ENCODE peak calls at places on chromosome 16, in four cellular contexts. D, B, W and Y are unnamed samples.

GRCh38 chr16:80654094-80654862 is 113.5 kb downstream of the DYNLRB2 start:
- DNase-seq in W (no peak), B (no peak), D (no peak), Y (no peak)

GRCh38 chr16:27286446-27286845 is 17.9 kb upstream of the NSMCE1 start:
- DNase-seq in B (no peak), W (no peak), D (peak; percentile 63), Y (no peak)

GRCh38 chr16:87308826-87309225 is 8.4 kb downstream of the C16orf95 start:
- DNase-seq in W (no peak), D (no peak), B (no peak), Y (no peak)

GRCh38 chr16:80691111-80691761 is 113.2 kb downstream of the CDYL2 start:
- DNase-seq in D (no peak), W (no peak), B (no peak), Y (no peak)

GRCh38 chr16:50282955-50283631 is 16.7 kb downstream of the ADCY7 start:
- DNase-seq in D (no peak), B (no peak), W (peak; percentile 4), Y (no peak)

GRCh38 chr16:14187517-14188338 is 116.6 kb downstream of the MRTFB start:
- DNase-seq in D (no peak), W (no peak), B (no peak), Y (no peak)

GRCh38 chr16:51051671-51052070 is 99.4 kb downstream of the SALL1 start:
- DNase-seq in B (no peak), D (no peak), W (no peak), Y (peak; percentile 87)

GRCh38 chr16:22705799-22706198 is 108.2 kb upstream of the HS3ST2 start:
- DNase-seq in W (no peak), D (no peak), B (no peak), Y (no peak)

GRCh38 chr16:26765087-26765486 is 301.6 kb upstream of the C16orf82 start:
- DNase-seq in D (no peak), B (peak; percentile 10), W (no peak), Y (peak; percentile 15)

GRCh38 chr16:13645525-13645924 is 274.4 kb upstream of the ERCC4 start:
- DNase-seq in D (no peak), W (no peak), B (no peak), Y (no peak)

GRCh38 chr16:29760567-29761279 is 14.9 kb upstream of the C16orf54 start:
- DNase-seq in B (no peak), W (no peak), D (no peak), Y (no peak)

GRCh38 chr16:27355610-27356009 is 41.8 kb downstream of the IL4R start:
- DNase-seq in D (no peak), B (peak; percentile 35), W (peak; percentile 56), Y (peak; percentile 32)

GRCh38 chr16:60608971-60609370 is 1427.3 kb downstream of the CDH8 start:
- DNase-seq in B (no peak), D (no peak), W (no peak), Y (no peak)

GRCh38 chr16:48559462-48560211 is 50.3 kb downstream of the N4BP1 start:
- DNase-seq in D (no peak), W (no peak), B (no peak), Y (peak; percentile 8)

GRCh38 chr16:54843424-54843750 is 87.3 kb upstream of the IRX5 start:
- DNase-seq in D (no peak), B (no peak), W (no peak), Y (no peak)

GRCh38 chr16:79381552-79382042 is 218.9 kb downstream of the MAF start:
- DNase-seq in B (no peak), W (no peak), D (no peak), Y (peak; percentile 4)

GRCh38 chr16:19583665-19584300 is 28.3 kb downstream of the VPS35L start:
- DNase-seq in W (no peak), B (peak; percentile 39), D (peak; percentile 27), Y (peak; percentile 47)

GRCh38 chr16:27189335-27189972 is 13.9 kb upstream of the KDM8 start:
- DNase-seq in W (no peak), D (no peak), B (no peak), Y (no peak)

GRCh38 chr16:48054881-48055601 is 100.8 kb downstream of the ABCC12 start:
- DNase-seq in D (peak; percentile 2), W (peak; percentile 24), B (peak; percentile 27), Y (peak; percentile 17)

GRCh38 chr16:46688101-46688656 is 799 bp downstream of the VPS35 start:
- DNase-seq in B (no peak), D (no peak), W (no peak), Y (no peak)

GRCh38 chr16:85079785-85080602 is 32.3 kb downstream of the CIBAR2 start:
- DNase-seq in B (no peak), D (no peak), W (no peak), Y (no peak)

GRCh38 chr16:72530434-72530833 is 358.5 kb upstream of the PMFBP1 start:
- DNase-seq in W (no peak), B (no peak), D (no peak), Y (no peak)

GRCh38 chr16:49011807-49012345 is 269.8 kb downstream of the CBLN1 start:
- DNase-seq in W (no peak), B (no peak), D (no peak), Y (no peak)

GRCh38 chr16:29025218-29025617 is 40.4 kb downstream of the LAT start:
- DNase-seq in W (no peak), D (no peak), B (no peak), Y (peak; percentile 89)

GRCh38 chr16:58026139-58026704 is 668 bp downstream of the MMP15 start:
- DNase-seq in D (no peak), W (peak; percentile 73), B (no peak), Y (no peak)

GRCh38 chr16:87653234-87653633 is 50.9 kb downstream of the JPH3 start:
- DNase-seq in B (peak; percentile 50), D (no peak), W (no peak), Y (peak; percentile 29)

GRCh38 chr16:75810998-75811634 is 84.8 kb upstream of the CPHXL start:
- DNase-seq in W (no peak), D (no peak), B (no peak), Y (no peak)

GRCh38 chr16:30084096-30084815 is 7.5 kb downstream of the TBX6 start:
- DNase-seq in W (no peak), B (no peak), D (no peak), Y (no peak)

GRCh38 chr16:23434380-23434779 is 18.6 kb downstream of the COG7 start:
- DNase-seq in B (peak; percentile 78), D (peak; percentile 14), W (no peak), Y (peak; percentile 78)

GRCh38 chr16:87295259-87295658 is 21.9 kb downstream of the C16orf95 start:
- DNase-seq in D (no peak), W (no peak), B (peak; percentile 82), Y (peak; percentile 74)

GRCh38 chr16:26334218-26335111 is 642.7 kb downstream of the HS3ST4 start:
- DNase-seq in D (peak; percentile 15), B (no peak), W (no peak), Y (no peak)

GRCh38 chr16:2175454-2175853 is 19.9 kb downstream of the TRAF7 start:
- DNase-seq in B (no peak), W (no peak), D (no peak), Y (no peak)
- H3K4me3 ChIP-seq in B (no peak overlapping the region), W (no peak overlapping the region), D (no peak overlapping the region), Y (no peak overlapping the region)

GRCh38 chr16:59236804-59237463 is 502.8 kb upstream of the GOT2 start:
- DNase-seq in W (no peak), B (no peak), D (no peak), Y (no peak)
- H3K4me3 ChIP-seq in W (no peak overlapping the region), B (no peak overlapping the region), D (no peak overlapping the region), Y (no peak overlapping the region)

GRCh38 chr16:9260665-9261064 is 169.2 kb downstream of the HAPSTR1 start:
- DNase-seq in W (peak; percentile 21), B (no peak), D (no peak), Y (no peak)

GRCh38 chr16:9258423-9259051 is 167.1 kb downstream of the HAPSTR1 start:
- DNase-seq in D (no peak), B (peak; percentile 70), W (peak; percentile 17), Y (peak; percentile 51)

GRCh38 chr16:9259914-9260608 is 168.6 kb downstream of the HAPSTR1 start:
- DNase-seq in D (no peak), B (no peak), W (no peak), Y (no peak)

GRCh38 chr16:9262941-9263340 is 171.5 kb downstream of the HAPSTR1 start:
- DNase-seq in D (no peak), W (no peak), B (no peak), Y (no peak)

DNA sequence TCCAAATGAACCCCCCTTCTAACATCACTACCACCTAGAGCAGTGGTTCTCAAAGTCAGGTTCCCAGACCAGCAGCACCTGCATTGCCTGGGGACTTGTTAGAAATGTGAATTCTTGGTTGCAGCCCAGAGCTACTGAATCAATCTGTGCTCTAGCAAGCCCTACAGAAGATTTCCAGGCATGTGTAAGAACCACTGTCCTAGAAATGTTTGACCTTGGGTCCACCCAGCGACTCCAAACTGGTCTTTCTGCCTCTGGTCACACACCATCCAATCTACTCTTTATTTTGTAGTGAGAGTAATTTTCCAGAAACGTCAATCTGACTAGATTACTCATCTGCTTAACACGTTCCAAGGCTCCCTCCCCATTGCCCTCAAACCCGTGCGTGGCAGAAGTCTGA is 169.9 kb downstream of the HAPSTR1 start:
- DNase-seq in B (no peak), W (no peak), D (no peak), Y (no peak)
- H3K4me3 ChIP-seq in B (no peak overlapping the region), W (no peak overlapping the region), D (no peak overlapping the region), Y (no peak overlapping the region)

GRCh38 chr16:83928341-83929055 is 24.5 kb upstream of the OSGIN1 start:
- DNase-seq in W (no peak), D (no peak), B (no peak), Y (no peak)

GRCh38 chr16:83924686-83925085 is 25.8 kb downstream of the MLYCD start:
- DNase-seq in B (no peak), W (no peak), D (no peak), Y (no peak)

GRCh38 chr16:83925095-83925905 is 26.4 kb downstream of the MLYCD start:
- DNase-seq in D (no peak), W (no peak), B (no peak), Y (no peak)

GRCh38 chr16:83925957-83926725 is 26.9 kb upstream of the OSGIN1 start:
- DNase-seq in W (no peak), B (no peak), D (no peak), Y (no peak)

GRCh38 chr16:83926726-83927397 is 26.2 kb upstream of the OSGIN1 start:
- DNase-seq in B (peak; percentile 45), W (peak; percentile 76), D (peak; percentile 29), Y (peak; percentile 8)
- H3K4me3 ChIP-seq in B (no peak overlapping the region), W (no peak overlapping the region), D (no peak overlapping the region), Y (no peak overlapping the region)

GRCh38 chr16:3161235-3162018 is 26.6 kb upstream of the OR1F1 start:
- DNase-seq in B (no peak), D (no peak), W (no peak), Y (no peak)

GRCh38 chr16:3164121-3164991 is 23.6 kb upstream of the OR1F1 start:
- DNase-seq in D (no peak), W (no peak), B (no peak), Y (no peak)

GRCh38 chr16:3168706-3169105 is 19.3 kb upstream of the OR1F1 start:
- DNase-seq in D (no peak), W (no peak), B (no peak), Y (no peak)

GRCh38 chr16:3166505-3166886 is 21.5 kb upstream of the OR1F1 start:
- DNase-seq in D (no peak), B (no peak), W (no peak), Y (no peak)

GRCh38 chr16:3165111-3165822 is 22.7 kb upstream of the OR1F1 start:
- DNase-seq in D (no peak), W (no peak), B (no peak), Y (no peak)
- H3K4me3 ChIP-seq in D (peak overlapping the region; percentile 5), W (no peak overlapping the region), B (peak overlapping the region; percentile 41), Y (peak overlapping the region; percentile 47)